ENCODE peak calls at places on chromosomes 3 and 15, in five cellular contexts. E, Z, M, O and X are unnamed samples. For H3K9me3, the result is how much of the 10 kb centered on the place peaks cover.

GRCh38 chr3:194720048-194720447 is 34.4 kb downstream of the FAM43A start:
- DNase-seq in E (no peak), Z (no peak), M (no peak), O (no peak), X (no peak)

GRCh38 chr3:73509066-73509465 is 115.7 kb downstream of the PDZRN3 start:
- DNase-seq in E (no peak), Z (no peak), M (no peak), O (no peak), X (no peak)

GRCh38 chr3:62252614-62253147 is 120.7 kb downstream of the FEZF2 start:
- DNase-seq in E (no peak), Z (peak), M (no peak), O (peak), X (no peak)

GRCh38 chr3:98568402-98568801 is 25.0 kb downstream of the CPOX start:
- DNase-seq in E (no peak), Z (no peak), M (no peak), O (no peak), X (no peak)

GRCh38 chr3:21682231-21682630 is 68.8 kb downstream of the ZNF385D start:
- DNase-seq in E (no peak), Z (no peak), M (no peak), O (peak), X (no peak)

GRCh38 chr3:79329154-79329553 is 438.6 kb downstream of the ROBO1 start:
- DNase-seq in E (no peak), Z (peak), M (no peak), O (peak), X (no peak)

GRCh38 chr15:91077029-91077428 is 23.0 kb upstream of the SV2B start:
- DNase-seq in E (no peak), Z (no peak), M (no peak), O (no peak), X (no peak)

GRCh38 chr15:51776952-51777574 is 25.7 kb downstream of the TMOD2 start:
- DNase-seq in E (peak), Z (peak), M (peak), O (peak), X (no peak)

GRCh38 chr15:73956276-73957086 is 30.2 kb downstream of the LOXL1 start:
- DNase-seq in E (no peak), Z (peak), M (peak), O (peak), X (no peak)

GRCh38 chr15:33089878-33090757 is 104.4 kb downstream of the FMN1 start:
- DNase-seq in E (no peak), Z (peak), M (no peak), O (peak), X (no peak)

GRCh38 chr3:50270422-50270831 is 1.5 kb downstream of the SEMA3B start:
- DNase-seq in E (no peak), Z (peak), M (no peak), O (peak), X (no peak)

GRCh38 chr15:31049122-31049521 is 52.4 kb downstream of the TRPM1 start:
- DNase-seq in E (no peak), Z (no peak), M (no peak), O (no peak), X (no peak)

GRCh38 chr3:53921296-53921695 is 29.6 kb upstream of the SELENOK start:
- DNase-seq in E (no peak), Z (peak), M (no peak), O (peak), X (no peak)

GRCh38 chr3:172760406-172760805 is 9.9 kb downstream of the ECT2 start:
- DNase-seq in E (no peak), Z (peak), M (no peak), O (peak), X (no peak)

GRCh38 chr15:93980149-93980911 is 251.0 kb upstream of the MCTP2 start:
- DNase-seq in E (no peak), Z (no peak), M (peak), O (no peak), X (no peak)

GRCh38 chr3:109018828-109019227 is 65.1 kb upstream of the GUCA1C start:
- DNase-seq in E (no peak), Z (peak), M (no peak), O (peak), X (no peak)

DNA sequence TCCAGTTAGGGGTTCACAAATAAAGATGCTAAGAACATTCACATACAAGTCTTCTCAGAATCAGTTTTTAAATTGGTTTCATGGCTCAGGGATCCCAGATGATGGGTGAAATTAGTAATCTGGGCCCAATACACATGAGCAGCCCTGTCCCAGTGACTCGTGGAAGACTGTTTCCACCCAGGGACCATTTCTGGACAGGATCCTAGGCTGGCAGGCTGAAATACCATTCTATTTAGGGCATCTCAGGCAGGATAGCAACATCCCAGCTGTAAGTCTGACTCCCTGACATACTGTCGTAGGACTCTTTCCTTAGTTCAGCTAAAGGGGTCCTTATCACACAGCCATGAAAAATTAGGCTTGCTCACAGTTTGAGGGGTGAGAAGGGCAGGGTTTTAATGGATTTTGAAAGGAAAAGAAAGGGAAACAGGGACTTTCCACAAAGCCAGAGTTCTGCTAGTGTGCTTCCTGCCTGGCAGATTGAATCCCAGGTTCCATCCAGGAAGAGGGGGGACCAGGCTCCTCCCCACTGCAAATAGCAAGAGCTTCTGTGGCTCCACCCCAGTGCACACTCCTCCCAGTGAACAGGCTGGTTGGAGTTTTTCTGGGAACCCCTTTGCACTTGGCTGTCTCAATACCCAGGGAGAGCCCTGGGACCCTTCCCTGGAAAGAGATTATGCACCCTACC is 41.3 kb upstream of the LYZL4 start:
- DNase-seq in E (no peak), Z (no peak), M (no peak), O (no peak), X (no peak)
- H3K9me3 ChIP-seq in E (under half), Z (under half), M (under half), O (under half), X (under half)

GRCh38 chr15:67115567-67115966 is 50.2 kb downstream of the SMAD3 start:
- DNase-seq in E (no peak), Z (no peak), M (no peak), O (no peak), X (no peak)
- H3K9me3 ChIP-seq in E (under half), Z (under half), M (under half), O (under half), X (under half)

DNA sequence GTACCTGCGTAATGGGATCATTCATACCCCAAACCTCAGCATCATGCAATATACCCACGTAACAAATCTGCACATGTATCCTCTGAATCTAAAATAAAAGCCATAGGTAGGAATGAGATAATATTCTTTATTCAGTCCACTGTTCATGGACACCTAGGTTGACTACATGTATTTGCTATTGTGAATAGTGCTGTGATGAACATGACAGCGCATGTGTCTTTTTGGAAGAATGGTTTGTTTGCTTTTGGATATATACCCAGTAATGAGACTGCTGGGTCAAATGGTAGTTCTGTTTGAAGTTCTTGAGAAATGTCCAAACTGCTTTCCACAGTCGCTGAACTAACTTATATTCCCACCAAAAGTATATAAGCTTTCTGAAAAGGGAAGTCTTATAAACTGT is 117.9 kb upstream of the FAM3D start:
- DNase-seq in E (no peak), Z (no peak), M (no peak), O (no peak), X (no peak)
- H3K9me3 ChIP-seq in E (under half), Z (under half), M (under half), O (under half), X (under half)

GRCh38 chr3:46031269-46031668 is 4.0 kb upstream of the XCR1 start:
- DNase-seq in E (no peak), Z (no peak), M (no peak), O (no peak), X (no peak)
- H3K9me3 ChIP-seq in E (under half), Z (under half), M (under half), O (under half), X (under half)

DNA sequence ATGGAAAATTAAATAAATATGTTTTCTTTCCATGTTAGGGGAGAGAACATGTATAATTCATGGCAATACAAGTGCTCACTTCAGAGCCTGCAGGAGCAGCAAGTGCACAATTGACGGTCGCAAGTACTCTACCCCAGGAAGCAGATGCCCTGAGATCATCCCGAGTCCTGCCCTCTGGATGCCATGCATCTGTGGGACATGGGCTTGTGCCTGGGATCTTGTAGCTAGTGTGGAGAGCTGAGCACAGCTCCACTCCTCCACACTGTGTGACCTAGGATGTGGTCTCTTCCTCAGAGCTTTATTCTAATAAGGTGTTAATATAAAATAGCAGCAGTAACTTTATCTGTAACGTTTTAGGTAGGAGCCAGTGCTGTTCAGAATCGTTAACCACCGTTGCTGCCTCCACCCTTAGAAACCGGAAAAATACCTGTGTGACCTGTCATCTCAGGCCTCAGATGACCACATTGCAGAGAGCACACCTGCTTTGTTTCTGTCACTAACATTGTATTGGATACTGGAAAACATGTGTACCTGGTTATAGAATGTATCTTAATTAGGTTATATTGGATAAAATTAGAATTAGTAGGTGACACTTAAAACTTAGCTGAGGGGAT is 105.0 kb upstream of the GOLGA6L6 start:
- DNase-seq in E (no peak), Z (no peak), M (peak), O (no peak), X (no peak)
- H3K9me3 ChIP-seq in E (under half), Z (under half), M (under half), O (under half), X (under half)

DNA sequence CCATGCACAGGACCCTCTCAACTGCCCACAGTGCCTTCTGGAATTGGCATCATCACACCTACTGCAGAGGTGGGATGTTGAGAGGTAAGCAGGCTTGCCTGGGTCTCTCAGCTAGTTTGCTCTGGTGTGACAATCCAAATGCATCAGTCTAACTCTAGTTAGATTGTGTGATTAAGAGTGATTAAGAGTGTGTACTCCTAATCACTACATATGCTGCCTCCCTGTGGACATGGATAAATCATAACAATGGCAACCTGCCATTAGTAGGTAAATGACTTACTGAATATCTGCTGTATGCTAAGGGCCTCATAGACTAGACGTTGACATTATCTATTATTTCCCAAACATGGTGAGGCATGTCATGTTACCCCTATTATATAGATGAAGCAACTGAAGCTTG is 342.1 kb downstream of the OCA2 start:
- DNase-seq in E (no peak), Z (no peak), M (no peak), O (no peak), X (no peak)
- H3K9me3 ChIP-seq in E (under half), Z (under half), M (under half), O (under half), X (under half)

GRCh38 chr15:100002091-100002620 is 268.9 kb upstream of the LYSMD4 start:
- DNase-seq in E (no peak), Z (no peak), M (no peak), O (no peak), X (peak)
- H3K9me3 ChIP-seq in E (under half), Z (under half), M (under half), O (under half), X (under half)

GRCh38 chr3:170290194-170290593 is 67.3 kb upstream of the SKIL start:
- DNase-seq in E (no peak), Z (no peak), M (no peak), O (no peak), X (no peak)
- H3K9me3 ChIP-seq in E (under half), Z (under half), M (under half), O (under half), X (under half)

GRCh38 chr15:97446138-97446537 is 514.4 kb upstream of the ARRDC4 start:
- DNase-seq in E (no peak), Z (no peak), M (no peak), O (no peak), X (no peak)

GRCh38 chr15:97443101-97443500 is 517.4 kb upstream of the ARRDC4 start:
- DNase-seq in E (no peak), Z (no peak), M (no peak), O (no peak), X (no peak)
- H3K9me3 ChIP-seq in E (under half), Z (under half), M (under half), O (under half), X (under half)

DNA sequence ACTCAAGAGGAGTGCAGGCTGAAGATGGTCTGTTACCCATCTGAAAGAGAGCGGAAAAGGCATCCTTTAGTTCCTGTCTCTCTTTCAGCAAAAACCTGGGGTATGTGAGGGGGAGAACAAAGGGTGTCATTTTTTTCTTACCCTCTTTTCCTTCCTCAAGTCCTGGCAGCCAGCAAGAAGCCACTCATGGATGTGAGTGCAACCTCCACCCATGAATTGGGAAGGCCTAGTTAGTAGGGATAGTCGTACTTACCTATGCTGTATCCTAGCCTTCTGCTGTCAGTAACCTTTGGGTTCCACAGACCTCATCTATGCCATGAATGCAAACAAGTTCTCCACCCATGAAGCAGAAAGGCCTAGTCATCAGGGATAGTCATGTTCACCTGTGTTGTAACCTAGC is 472.8 kb downstream of the ZIC1 start:
- DNase-seq in E (no peak), Z (no peak), M (no peak), O (peak), X (no peak)
- H3K9me3 ChIP-seq in E (under half), Z (under half), M (under half), O (under half), X (under half)